ENCODE peak calls at places on chromosomes 16 and 17, in four cellular contexts. T, Q, K and F are unnamed samples.

GRCh38 chr17:3916013-3916696 is at the start of gene P2RX1:
- DNase-seq in Q (peak; percentile 81), T (no peak), K (no peak), F (no peak)

GRCh38 chr17:35784895-35785294 is 10.5 kb downstream of the MMP28 start:
- DNase-seq in T (no peak), K (no peak), Q (no peak), F (no peak)

GRCh38 chr17:38701504-38702165 is 3.4 kb upstream of the MLLT6 start:
- DNase-seq in K (peak; percentile 49), T (peak; percentile 86), Q (peak; percentile 75), F (no peak)

GRCh38 chr17:5678171-5678570 is 93.9 kb upstream of the NLRP1 start:
- DNase-seq in K (no peak), Q (no peak), T (no peak), F (no peak)

GRCh38 chr17:82923366-82924113 is 83.7 kb upstream of the ZNF750 start:
- DNase-seq in T (no peak), Q (no peak), K (no peak), F (no peak)

GRCh38 chr17:83145358-83145738 is 65.9 kb downstream of the METRNL start:
- DNase-seq in T (no peak), Q (no peak), K (no peak), F (no peak)

GRCh38 chr17:44628234-44629188 is 27.8 kb upstream of the MEIOC start:
- DNase-seq in K (peak; percentile 29), Q (no peak), T (peak; percentile 46), F (no peak)

GRCh38 chr16:27978876-27979275 is 84.6 kb downstream of the GSG1L start:
- DNase-seq in K (no peak), Q (no peak), T (no peak), F (no peak)

GRCh38 chr17:82365586-82366295 is 5.8 kb upstream of the UTS2R start:
- DNase-seq in T (no peak), Q (no peak), K (no peak), F (no peak)

GRCh38 chr17:57408064-57408811 is 151.9 kb downstream of the MSI2 start:
- DNase-seq in T (peak; percentile 46), Q (no peak), K (peak; percentile 86), F (no peak)

GRCh38 chr16:61813339-61813738 is 222.9 kb downstream of the CDH8 start:
- DNase-seq in Q (no peak), K (no peak), T (no peak), F (no peak)

GRCh38 chr17:44345497-44346026 is 460 bp downstream of the GRN start:
- DNase-seq in T (no peak), Q (peak; percentile 56), K (peak; percentile 79), F (peak; percentile 81)

GRCh38 chr17:56973520-56973919 is 4.4 kb upstream of the SCPEP1 start:
- DNase-seq in K (no peak), T (no peak), Q (no peak), F (no peak)

GRCh38 chr17:64781394-64781793 is 119.3 kb upstream of the SMURF2 start:
- DNase-seq in K (no peak), T (no peak), Q (no peak), F (peak; percentile 62)

GRCh38 chr16:78259883-78260282 is 160.4 kb downstream of the WWOX start:
- DNase-seq in Q (no peak), T (no peak), K (no peak), F (no peak)

GRCh38 chr17:58666858-58667267 is 25.0 kb downstream of the TEX14 start:
- DNase-seq in K (no peak), Q (peak; percentile 95), T (no peak), F (no peak)

GRCh38 chr17:7229504-7229903 is 4.8 kb downstream of the DVL2 start:
- DNase-seq in Q (no peak), K (no peak), T (no peak), F (no peak)
- TF ChIP-seq MXI1 in Q (no peak), K (no peak), T (no peak), F (no peak)

GRCh38 chr16:86730086-86730485 is 151.7 kb downstream of the FOXL1 start:
- DNase-seq in K (no peak), Q (no peak), T (no peak), F (no peak)
- TF ChIP-seq NFIC in K (no peak), Q (no peak), T (no peak), F (no peak)

DNA sequence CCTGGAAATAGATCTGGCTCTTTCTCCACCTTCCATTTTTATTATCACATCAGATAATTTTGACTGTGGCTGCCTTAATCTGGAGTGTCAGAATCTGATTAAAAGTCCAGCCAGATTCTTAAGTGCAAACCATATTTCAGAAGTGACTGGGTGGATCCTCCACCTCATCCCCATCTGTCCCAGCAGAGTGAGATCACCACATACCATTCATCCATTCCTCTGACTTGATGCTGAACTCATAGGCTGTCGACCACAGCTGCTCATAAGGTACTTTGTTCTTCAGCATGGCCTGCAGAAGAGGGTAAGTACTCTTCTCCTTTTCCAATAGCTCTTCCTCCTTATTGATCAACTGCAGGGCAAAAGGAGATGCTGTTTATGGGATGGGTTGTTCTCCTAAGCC is 53.5 kb downstream of the DNAH3 start:
- DNase-seq in K (no peak), T (no peak), Q (no peak), F (no peak)
- TF ChIP-seq CHD2 in K (no peak), T (no peak), Q (no peak), F (no peak)

GRCh38 chr17:29526322-29526721 is 40.5 kb downstream of the ABHD15 start:
- DNase-seq in K (no peak), Q (no peak), T (no peak), F (no peak)
- TF ChIP-seq MXI1 in K (no peak), Q (no peak), T (no peak), F (no peak)

DNA sequence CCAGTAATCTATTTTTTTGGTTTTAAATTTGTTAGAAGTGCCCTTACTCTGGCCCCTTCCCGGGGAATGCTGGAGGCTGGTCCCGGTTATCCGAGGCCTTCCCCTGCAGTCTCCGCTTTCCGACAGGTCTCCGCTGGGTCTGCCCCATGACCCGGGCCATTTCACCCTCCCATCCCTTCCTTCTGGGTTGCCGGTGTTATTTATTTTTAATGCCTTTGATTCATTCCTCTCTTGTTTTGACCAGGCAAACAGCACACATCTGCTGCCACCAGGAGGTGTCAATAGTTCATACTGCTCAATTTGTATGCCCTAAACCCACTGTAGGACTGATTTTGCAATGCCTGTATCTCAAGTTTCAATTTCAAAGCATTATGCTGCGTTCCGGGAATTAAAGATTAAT is 113.2 kb upstream of the IRX5 start:
- DNase-seq in K (peak; percentile 6), Q (peak; percentile 10), T (no peak), F (peak; percentile 22)
- TF ChIP-seq NFIC in K (no peak), Q (no peak), T (no peak), F (no peak)

DNA sequence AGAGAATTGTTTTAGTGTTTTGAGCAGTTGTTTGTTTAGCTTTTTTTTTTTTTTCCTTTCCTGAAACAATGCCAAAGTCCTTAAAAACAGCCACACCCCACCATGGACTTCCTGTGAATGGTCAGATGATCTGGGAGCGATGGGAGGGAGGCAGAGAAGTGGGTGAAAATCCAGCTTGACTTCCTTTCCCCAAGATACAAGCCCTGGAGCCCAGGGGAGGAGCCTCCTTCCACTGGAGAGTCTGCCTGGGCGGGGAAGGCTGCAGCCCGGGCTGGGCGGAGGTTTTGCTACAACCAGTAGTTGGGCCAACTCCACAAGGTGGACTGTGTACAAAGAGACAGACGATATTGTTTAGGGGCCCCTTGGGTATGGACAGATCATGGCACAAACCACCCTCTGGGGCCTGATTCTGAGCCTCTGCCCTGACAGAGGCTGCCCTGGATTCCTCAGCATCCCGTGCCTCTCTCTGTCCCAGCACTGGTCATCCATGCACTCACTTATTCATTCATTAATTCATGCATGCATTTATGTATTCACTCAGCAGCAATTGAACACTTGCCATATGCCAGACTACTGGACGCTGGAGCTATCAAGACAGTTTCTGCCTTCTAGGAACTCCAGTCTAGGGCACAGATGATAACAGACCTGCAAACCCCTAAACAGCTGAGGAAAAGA is 29.8 kb downstream of the WSB1 start:
- DNase-seq in K (peak; percentile 77), T (no peak), Q (peak; percentile 77), F (no peak)
- TF ChIP-seq CHD2 in K (no peak), T (no peak), Q (no peak), F (no peak)